ENCODE peak calls at places on chromosomes 7 and 10, in five cellular contexts. X is AG04450; S is CD8-positive, alpha-beta memory T cell; E is SJSA1; M is heart right ventricle. F is an unnamed sample.

GRCh38 chr7:130942211-130942964 is 208.4 kb upstream of the KLF14 start:
- DNase-seq in M (no peak), E (no peak), X (no peak), S (no peak), F (no peak)

GRCh38 chr10:1685671-1686450 is 51.5 kb downstream of the ADARB2 start:
- DNase-seq in S (no peak), E (no peak), X (no peak), M (no peak), F (no peak)

GRCh38 chr7:157977717-157978470 is 609.7 kb downstream of the PTPRN2 start:
- DNase-seq in M (no peak), E (no peak), X (no peak), S (no peak), F (no peak)

GRCh38 chr10:104908581-104908980 is 267.5 kb downstream of the SORCS3 start:
- DNase-seq in E (no peak), S (no peak), M (no peak), X (no peak), F (no peak)

GRCh38 chr10:3415038-3415736 is 242.6 kb upstream of the PITRM1 start:
- DNase-seq in E (no peak), X (no peak), M (no peak), S (no peak), F (no peak)

GRCh38 chr7:100603697-100604077 is 1.5 kb downstream of the PCOLCE start:
- DNase-seq in E (no peak), S (no peak), M (no peak), X (no peak), F (no peak)

GRCh38 chr7:31734456-31734855 is 47.4 kb downstream of the PPP1R17 start:
- DNase-seq in M (no peak), X (no peak), S (no peak), E (no peak), F (no peak)

GRCh38 chr7:131604841-131605279 is 48.4 kb upstream of the PODXL start:
- DNase-seq in E (peak), S (no peak), M (no peak), X (no peak), F (no peak)

GRCh38 chr7:109763611-109764010 is 1193.9 kb downstream of the DNAJB9 start:
- DNase-seq in M (no peak), E (no peak), S (no peak), X (no peak), F (peak)

GRCh38 chr10:62506371-62506770 is 132.2 kb downstream of the ZNF365 start:
- DNase-seq in S (no peak), X (no peak), M (no peak), E (no peak), F (no peak)

GRCh38 chr10:100733319-100733718 is 12.1 kb upstream of the PAX2 start:
- DNase-seq in S (no peak), M (no peak), X (no peak), E (no peak), F (no peak)

GRCh38 chr7:86209036-86209435 is 434.7 kb upstream of the GRM3 start:
- DNase-seq in S (no peak), M (no peak), E (no peak), X (no peak), F (no peak)

GRCh38 chr10:97759981-97760345 is 11.8 kb downstream of the SFRP5 start:
- DNase-seq in M (no peak), S (no peak), X (no peak), E (no peak), F (no peak)

GRCh38 chr7:106313456-106313891 is 28.7 kb upstream of the NAMPT start:
- DNase-seq in X (peak), M (no peak), E (peak), S (no peak), F (no peak)

GRCh38 chr7:30752979-30753378 is 1.0 kb downstream of the INMT start:
- DNase-seq in X (no peak), S (no peak), E (no peak), M (peak), F (no peak)

GRCh38 chr7:141511370-141512335 is 39.6 kb upstream of the AGK start:
- DNase-seq in M (no peak), S (no peak), E (no peak), X (no peak), F (no peak)

GRCh38 chr10:34817054-34817453 is 2.0 kb upstream of the PARD3 start:
- DNase-seq in E (no peak), M (no peak), S (no peak), X (no peak), F (no peak)

GRCh38 chr7:95411666-95412065 is 15.5 kb upstream of the PON3 start:
- DNase-seq in M (no peak), S (no peak), E (no peak), X (no peak), F (no peak)

GRCh38 chr10:86363833-86364511 is 2.6 kb downstream of the GRID1 start:
- DNase-seq in S (no peak), M (no peak), E (peak), X (no peak), F (no peak)

GRCh38 chr10:113015201-113015600 is 65.2 kb downstream of the TCF7L2 start:
- DNase-seq in S (no peak), M (no peak), X (no peak), E (no peak), F (no peak)

GRCh38 chr7:87450706-87451105 is 24.8 kb downstream of the ABCB4 start:
- DNase-seq in E (no peak), M (no peak), X (no peak), S (no peak), F (no peak)

GRCh38 chr10:14624600-14624999 is 150.1 kb downstream of the FAM107B start:
- DNase-seq in S (no peak), M (no peak), X (no peak), E (no peak), F (no peak)

GRCh38 chr7:113142385-113143119 is 24.2 kb upstream of the SMIM30 start:
- DNase-seq in S (no peak), X (no peak), E (no peak), M (no peak), F (no peak)

GRCh38 chr7:158856883-158857668 is 718 bp downstream of the DYNC2I1 start:
- DNase-seq in E (peak), S (no peak), X (no peak), M (no peak), F (no peak)

GRCh38 chr10:13496931-13497330 is 31.9 kb downstream of the BEND7 start:
- DNase-seq in X (no peak), M (no peak), E (no peak), S (no peak), F (no peak)

GRCh38 chr10:17056781-17057191 is 72.8 kb downstream of the CUBN start:
- DNase-seq in X (no peak), E (no peak), S (no peak), M (no peak), F (no peak)

GRCh38 chr10:298033-298432 is 162.8 kb downstream of the ZMYND11 start:
- DNase-seq in X (no peak), E (peak), M (no peak), S (no peak), F (no peak)

GRCh38 chr10:86182150-86182549 is 184.4 kb downstream of the GRID1 start:
- DNase-seq in S (no peak), M (no peak), E (no peak), X (no peak), F (no peak)

GRCh38 chr10:29610876-29611647 is 23.7 kb downstream of the SVIL start:
- DNase-seq in M (no peak), X (no peak), E (no peak), S (no peak), F (no peak)

GRCh38 chr7:16753932-16754571 is 497 bp downstream of the TSPAN13 start:
- DNase-seq in M (peak), X (no peak), E (peak), S (no peak), F (no peak)

GRCh38 chr7:115410427-115410805 is 488.5 kb downstream of the MDFIC start:
- DNase-seq in M (no peak), X (no peak), S (no peak), E (no peak), F (no peak)

GRCh38 chr7:37531225-37531624 is 82.6 kb upstream of the ELMO1 start:
- DNase-seq in X (no peak), M (no peak), S (no peak), E (no peak), F (no peak)

GRCh38 chr10:72337039-72337629 is 17.6 kb downstream of the DNAJB12 start:
- DNase-seq in E (peak), M (peak), S (peak), X (no peak), F (no peak)

GRCh38 chr7:1454471-1455065 is 4.7 kb downstream of the MICALL2 start:
- DNase-seq in M (no peak), E (no peak), S (no peak), X (no peak), F (no peak)

GRCh38 chr7:1450987-1451386 is 8.3 kb downstream of the MICALL2 start:
- DNase-seq in M (no peak), E (no peak), X (no peak), S (no peak), F (no peak)

GRCh38 chr7:1449951-1450350 is 9.3 kb downstream of the MICALL2 start:
- DNase-seq in X (no peak), M (no peak), E (no peak), S (no peak), F (no peak)

GRCh38 chr7:1450431-1450830 is 8.8 kb downstream of the MICALL2 start:
- DNase-seq in S (no peak), M (no peak), X (no peak), E (no peak), F (no peak)

DNA sequence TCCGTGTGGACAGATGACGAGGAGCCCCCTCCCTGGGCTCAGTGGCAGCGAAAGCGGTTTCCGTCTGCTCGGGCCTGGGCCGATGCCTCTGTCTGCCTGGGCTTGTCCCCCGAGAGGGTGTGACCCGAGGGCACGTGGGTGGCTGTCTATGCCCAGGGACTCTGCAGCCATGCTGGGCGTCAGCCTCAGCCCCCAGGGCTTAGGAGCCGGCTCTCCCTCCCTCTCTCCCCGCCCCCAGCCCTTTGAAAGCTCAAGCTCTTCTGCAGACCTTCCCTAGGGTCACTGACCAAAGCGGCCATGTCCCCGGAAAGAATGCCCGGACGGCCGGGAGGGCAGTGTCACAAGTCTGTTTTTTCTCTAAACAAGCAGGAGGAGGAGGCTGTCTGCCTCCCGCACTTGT is 7.1 kb downstream of the MICALL2 start:
- DNase-seq in X (no peak), M (no peak), S (no peak), E (no peak), F (no peak)
- H3K4me3 ChIP-seq in X (no peak), M (no peak), S (no peak), E (no peak), F (no peak)

DNA sequence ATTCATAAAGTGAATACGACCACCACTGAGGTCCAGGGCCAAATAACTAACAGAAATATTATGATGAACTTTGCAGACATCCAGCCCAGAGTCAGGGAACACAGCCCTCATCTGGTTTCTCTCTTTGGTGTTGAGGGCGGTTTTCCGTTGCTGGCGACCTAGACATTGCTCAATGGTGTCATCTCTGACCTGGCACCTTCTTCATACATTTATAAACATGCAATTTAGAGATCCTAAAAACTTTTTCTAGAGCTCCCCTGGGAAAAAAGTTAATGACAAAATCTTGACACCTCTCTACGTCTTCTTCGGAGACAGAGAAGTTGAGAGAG is 301 bp upstream of the TET1 start:
- DNase-seq in M (no peak), X (no peak), S (no peak), E (no peak), F (no peak)
- H3K4me3 ChIP-seq in M (peak), X (peak), S (peak), E (peak), F (peak)

DNA sequence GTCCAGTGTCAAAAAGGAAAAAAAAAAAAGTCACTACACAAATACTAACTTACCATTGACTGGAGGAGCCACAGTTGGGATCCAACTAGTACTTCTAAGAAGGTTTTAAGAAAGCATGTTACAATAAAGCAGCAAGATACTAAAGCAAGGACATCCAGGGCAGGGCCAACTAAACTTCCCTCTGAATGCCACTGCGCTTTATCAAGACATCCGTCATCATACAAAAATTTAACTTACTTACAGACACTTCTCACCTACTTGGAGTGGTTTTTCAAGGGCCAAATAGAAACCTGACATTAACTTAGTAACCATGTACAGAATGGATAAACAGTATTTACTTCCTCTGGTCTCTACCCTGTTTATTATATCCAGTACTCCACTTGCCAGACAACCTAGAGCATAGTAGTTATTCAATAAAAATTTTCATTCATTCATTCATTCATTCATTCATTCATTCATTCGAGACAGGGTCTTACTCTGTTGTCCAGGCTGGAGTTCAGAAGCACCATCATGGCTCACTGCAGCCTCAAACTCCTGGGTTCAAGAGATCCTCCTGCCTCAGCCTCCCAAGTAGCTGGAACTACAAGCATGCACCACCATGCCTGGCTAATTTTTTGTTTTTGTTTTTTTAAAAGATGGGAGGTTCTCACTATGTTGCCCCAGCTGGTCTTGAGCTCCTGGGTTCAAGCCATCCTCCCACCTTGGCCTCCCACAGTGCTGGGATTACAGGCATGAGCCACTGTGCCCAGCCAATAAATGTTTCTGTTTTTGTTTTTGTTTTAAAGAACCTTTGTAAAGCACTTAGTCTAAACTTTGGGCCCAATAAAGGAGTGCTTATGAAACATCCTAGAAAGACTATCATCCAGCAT is 19.0 kb downstream of the SMURF1 start:
- DNase-seq in X (no peak), E (no peak), S (no peak), M (no peak), F (no peak)
- H3K4me3 ChIP-seq in X (no peak), E (no peak), S (no peak), M (no peak), F (no peak)

DNA sequence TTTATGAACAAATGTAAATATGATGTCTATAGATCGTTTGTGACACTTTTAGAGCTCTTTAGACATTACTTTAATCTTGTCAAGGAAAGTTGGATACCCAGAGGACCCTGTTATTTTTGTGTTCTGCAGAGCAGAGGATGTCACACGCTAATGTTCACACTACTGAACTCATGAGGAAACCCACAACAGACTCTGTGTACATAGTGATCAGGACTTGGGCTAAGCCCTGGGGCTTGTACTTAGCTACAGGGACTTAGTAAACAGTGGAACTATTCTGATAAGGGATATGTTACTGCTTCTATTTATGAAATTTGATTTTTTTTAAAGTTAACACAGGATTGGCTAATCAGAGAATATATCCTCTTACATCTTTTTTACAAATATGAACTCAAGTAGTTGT is 36.1 kb upstream of the ZNF518A start:
- DNase-seq in E (no peak), X (no peak), M (no peak), S (no peak), F (no peak)
- H3K4me3 ChIP-seq in E (no peak), X (no peak), M (no peak), S (no peak), F (no peak)